ENCODE peak calls at places on chromosomes 6 and 20, in six cellular contexts. V, L, X, U, F and N are unnamed samples. For H3K36me3, the result is how much of the 10 kb centered on the place peaks cover.

GRCh38 chr6:145924600-145924999 is 39.6 kb downstream of the SHPRH start:
- DNase-seq in V (no peak), L (no peak), X (no peak), U (no peak), F (no peak), N (no peak)

GRCh38 chr6:14121936-14122344 is 4.4 kb downstream of the CD83 start:
- DNase-seq in V (no peak), L (no peak), X (no peak), U (no peak), F (no peak), N (no peak)

GRCh38 chr20:43767686-43768474 is 41.1 kb upstream of the GTSF1L start:
- DNase-seq in V (peak), L (no peak), X (no peak), U (no peak), F (no peak), N (no peak)

GRCh38 chr6:6694825-6695710 is 106.5 kb downstream of the LY86 start:
- DNase-seq in V (no peak), L (no peak), X (no peak), U (peak), F (no peak), N (no peak)

GRCh38 chr20:32467506-32468312 is 109.6 kb downstream of the ASXL1 start:
- DNase-seq in V (no peak), L (no peak), X (no peak), U (no peak), F (no peak), N (no peak)

GRCh38 chr6:20554326-20554725 is 20.1 kb downstream of the CDKAL1 start:
- DNase-seq in V (no peak), L (no peak), X (no peak), U (no peak), F (no peak), N (no peak)

GRCh38 chr6:127404594-127405178 is 54.5 kb downstream of the KIAA0408 start:
- DNase-seq in V (no peak), L (no peak), X (no peak), U (no peak), F (no peak), N (no peak)

GRCh38 chr20:50144362-50144761 is 9.2 kb downstream of the PEDS1 start:
- DNase-seq in V (peak), L (peak), X (no peak), U (no peak), F (peak), N (peak)

GRCh38 chr20:32344835-32345506 is 13.2 kb upstream of the ASXL1 start:
- DNase-seq in V (no peak), L (peak), X (no peak), U (peak), F (no peak), N (no peak)

GRCh38 chr6:43703512-43704429 is 16.2 kb upstream of the MRPS18A start:
- DNase-seq in V (no peak), L (no peak), X (no peak), U (no peak), F (no peak), N (no peak)

GRCh38 chr6:43705996-43706395 is 18.4 kb upstream of the MRPS18A start:
- DNase-seq in V (peak), L (no peak), X (no peak), U (no peak), F (no peak), N (no peak)

GRCh38 chr6:43702147-43702521 is 14.5 kb upstream of the MRPS18A start:
- DNase-seq in V (no peak), L (no peak), X (no peak), U (no peak), F (no peak), N (no peak)

GRCh38 chr6:43699564-43700186 is 12.1 kb upstream of the MRPS18A start:
- DNase-seq in V (peak), L (peak), X (no peak), U (no peak), F (peak), N (no peak)

GRCh38 chr6:43702522-43703440 is 15.2 kb upstream of the MRPS18A start:
- DNase-seq in V (peak), L (peak), X (peak), U (peak), F (peak), N (peak)
- H3K18ac ChIP-seq in V (peak), L (peak), X (peak), U (peak), F (peak), N (no peak)

GRCh38 chr20:44901972-44902371 is 7.9 kb upstream of the PABPC1L start:
- DNase-seq in V (peak), L (peak), X (no peak), U (no peak), F (peak), N (no peak)
- H3K36me3 ChIP-seq in V (under half), L (under half), X (half or more), U (under half), F (under half), N (under half)

GRCh38 chr20:1327241-1327653 is 1.7 kb downstream of the SDCBP2 start:
- DNase-seq in V (peak), L (no peak), X (no peak), U (peak), F (peak), N (no peak)

GRCh38 chr20:1326031-1326930 is 2.7 kb downstream of the SDCBP2 start:
- DNase-seq in V (peak), L (no peak), X (no peak), U (no peak), F (peak), N (no peak)

GRCh38 chr20:1323830-1324597 is 4.9 kb downstream of the SDCBP2 start:
- DNase-seq in V (no peak), L (no peak), X (no peak), U (peak), F (peak), N (no peak)

GRCh38 chr20:1324598-1325172 is 4.3 kb downstream of the SDCBP2 start:
- DNase-seq in V (peak), L (no peak), X (no peak), U (peak), F (peak), N (peak)

GRCh38 chr20:1325173-1326030 is 3.5 kb downstream of the SDCBP2 start:
- DNase-seq in V (peak), L (peak), X (peak), U (peak), F (peak), N (peak)
- H3K18ac ChIP-seq in V (peak), L (peak), X (peak), U (peak), F (peak), N (peak)

DNA sequence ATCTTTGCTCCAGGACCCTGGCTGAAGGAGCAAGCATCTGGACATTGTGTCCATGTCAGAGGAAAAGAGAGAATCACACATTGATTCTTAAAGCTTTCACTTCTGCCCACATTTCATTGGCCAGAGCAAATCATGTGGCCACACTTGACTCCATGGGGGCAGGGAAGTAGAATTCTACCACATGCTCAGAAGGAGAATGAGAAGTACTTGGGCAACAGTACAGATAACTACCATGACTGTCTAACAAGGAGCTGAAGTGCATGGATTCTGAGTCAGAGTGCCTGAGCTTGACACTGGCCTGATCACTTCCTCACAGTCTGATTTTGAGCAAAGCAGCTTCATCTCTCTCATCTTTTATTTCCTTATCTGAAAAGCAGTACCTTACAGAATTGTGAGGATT is 38.6 kb downstream of the GHRH start:
- DNase-seq in V (peak), L (peak), X (no peak), U (no peak), F (peak), N (peak)
- H3K36me3 ChIP-seq in V (under half), L (under half), X (half or more), U (half or more), F (under half), N (half or more)

GRCh38 chr6:26158581-26159416 is 71.6 kb downstream of the HFE start:
- DNase-seq in V (peak), L (peak), X (no peak), U (no peak), F (peak), N (peak)

GRCh38 chr6:26157150-26157837 is 70.1 kb downstream of the HFE start:
- DNase-seq in V (peak), L (peak), X (peak), U (peak), F (peak), N (peak)

GRCh38 chr6:26161322-26161721 is 74.1 kb downstream of the HFE start:
- DNase-seq in V (no peak), L (no peak), X (no peak), U (no peak), F (no peak), N (peak)

GRCh38 chr6:26157838-26158580 is 70.8 kb downstream of the HFE start:
- DNase-seq in V (peak), L (peak), X (peak), U (peak), F (peak), N (peak)

GRCh38 chr6:26159417-26160273 is 72.4 kb downstream of the HFE start:
- DNase-seq in V (no peak), L (peak), X (no peak), U (no peak), F (peak), N (peak)
- H3K18ac ChIP-seq in V (peak), L (no peak), X (no peak), U (no peak), F (peak), N (no peak)

GRCh38 chr20:5989539-5989938 is 39.1 kb downstream of the MCM8 start:
- DNase-seq in V (no peak), L (peak), X (no peak), U (no peak), F (no peak), N (no peak)
- H3K36me3 ChIP-seq in V (under half), L (under half), X (half or more), U (under half), F (under half), N (under half)

DNA sequence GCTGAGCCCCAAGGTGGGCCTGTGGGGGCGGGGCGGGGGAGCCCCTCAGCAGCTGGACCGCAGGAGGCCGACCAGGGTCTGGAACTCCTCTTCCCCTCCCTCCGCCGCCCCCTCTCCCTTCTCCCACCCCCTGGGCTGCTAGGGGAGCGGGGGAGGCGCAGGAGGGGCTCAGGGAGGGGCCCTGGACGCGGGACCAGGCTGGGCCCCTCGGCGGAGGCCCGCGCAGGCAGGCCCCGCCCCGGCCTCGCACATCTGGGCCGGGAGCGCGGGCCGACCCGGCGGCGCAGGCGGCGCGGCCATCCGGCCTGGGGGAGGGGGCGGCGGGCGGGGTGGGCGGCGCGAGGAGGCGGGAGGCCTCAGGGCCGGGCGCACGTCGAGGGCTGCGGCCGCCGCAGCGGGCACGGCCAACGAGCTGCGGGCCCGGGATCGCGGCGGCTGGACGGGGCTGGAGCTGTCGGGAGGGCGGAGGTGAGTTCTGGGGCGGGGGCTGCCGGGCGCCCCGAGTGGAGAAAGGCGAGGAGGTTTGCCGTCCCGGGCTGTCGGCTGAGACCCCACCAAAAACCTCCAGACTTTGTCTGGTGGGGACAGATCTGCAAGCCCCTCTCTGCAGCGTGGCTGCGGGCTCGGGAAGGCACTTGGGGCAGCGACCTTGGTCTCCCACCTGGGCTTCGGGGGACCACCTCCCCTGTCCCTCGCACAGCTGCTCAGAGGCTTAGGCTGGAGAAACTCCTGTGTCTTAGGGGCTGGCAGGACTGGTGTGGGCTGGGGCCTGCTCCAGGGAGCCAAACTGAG is at the start of gene HSPA12B:
- DNase-seq in V (no peak), L (peak), X (no peak), U (peak), F (no peak), N (no peak)
- H3K18ac ChIP-seq in V (no peak), L (peak), X (peak), U (peak), F (no peak), N (no peak)

GRCh38 chr6:81241126-81241525 is 511.4 kb downstream of the TENT5A start:
- DNase-seq in V (peak), L (no peak), X (no peak), U (no peak), F (peak), N (no peak)
- H3K36me3 ChIP-seq in V (under half), L (under half), X (under half), U (under half), F (under half), N (under half)

DNA sequence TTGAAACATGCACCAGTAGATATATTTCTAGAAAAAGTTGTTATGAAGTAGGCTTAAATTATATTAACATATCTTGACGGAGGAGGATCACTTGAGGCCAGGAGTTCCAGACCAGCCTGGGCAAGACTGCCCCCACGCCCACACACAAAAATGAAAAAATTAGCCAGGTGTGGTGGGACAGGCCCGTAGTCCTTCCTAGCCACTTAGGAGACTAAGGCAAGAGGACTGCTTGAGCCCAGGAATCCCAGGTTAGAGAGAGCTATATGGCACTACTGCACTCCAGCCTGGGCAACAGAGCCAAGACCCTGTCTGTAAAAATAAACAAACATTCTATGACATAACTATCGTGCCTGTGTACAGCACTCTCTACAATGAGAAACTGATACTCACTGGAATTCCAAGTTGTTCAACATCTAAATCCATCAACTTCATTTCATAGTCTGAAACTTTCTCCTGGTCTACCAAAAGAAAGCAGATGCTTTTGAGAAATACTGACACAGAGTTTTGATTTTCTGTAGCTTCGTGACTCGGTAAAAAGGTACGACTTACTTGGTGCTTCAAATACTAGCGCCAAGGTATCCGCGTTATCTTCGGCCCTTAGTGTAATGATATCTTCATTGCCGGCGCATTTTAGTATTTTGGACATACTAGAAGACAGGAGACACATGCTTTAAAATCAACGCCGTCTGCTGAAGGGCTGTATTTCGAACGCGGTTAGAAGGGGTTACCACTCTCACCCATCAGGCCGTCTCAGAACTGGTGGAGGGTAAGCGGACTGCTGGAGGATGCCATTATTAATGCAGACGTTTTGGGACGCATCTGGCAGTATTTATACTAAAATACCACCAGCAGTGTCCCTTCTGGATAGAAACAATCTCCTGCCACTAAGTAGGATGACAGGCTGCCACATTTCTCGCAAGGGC is 1.3 kb downstream of the PCNA start:
- DNase-seq in V (no peak), L (no peak), X (no peak), U (no peak), F (peak), N (no peak)
- H3K18ac ChIP-seq in V (no peak), L (peak), X (peak), U (peak), F (no peak), N (peak)

GRCh38 chr6:44109212-44109611 is 18.0 kb downstream of the MRPL14 start:
- DNase-seq in V (no peak), L (no peak), X (no peak), U (no peak), F (no peak), N (no peak)

GRCh38 chr6:44111434-44112417 is 15.5 kb downstream of the MRPL14 start:
- DNase-seq in V (no peak), L (no peak), X (no peak), U (no peak), F (no peak), N (no peak)

GRCh38 chr6:44110005-44110681 is 17.1 kb downstream of the MRPL14 start:
- DNase-seq in V (no peak), L (no peak), X (no peak), U (no peak), F (no peak), N (no peak)

GRCh38 chr6:44113396-44113795 is 13.9 kb downstream of the MRPL14 start:
- DNase-seq in V (no peak), L (peak), X (no peak), U (no peak), F (no peak), N (no peak)

DNA sequence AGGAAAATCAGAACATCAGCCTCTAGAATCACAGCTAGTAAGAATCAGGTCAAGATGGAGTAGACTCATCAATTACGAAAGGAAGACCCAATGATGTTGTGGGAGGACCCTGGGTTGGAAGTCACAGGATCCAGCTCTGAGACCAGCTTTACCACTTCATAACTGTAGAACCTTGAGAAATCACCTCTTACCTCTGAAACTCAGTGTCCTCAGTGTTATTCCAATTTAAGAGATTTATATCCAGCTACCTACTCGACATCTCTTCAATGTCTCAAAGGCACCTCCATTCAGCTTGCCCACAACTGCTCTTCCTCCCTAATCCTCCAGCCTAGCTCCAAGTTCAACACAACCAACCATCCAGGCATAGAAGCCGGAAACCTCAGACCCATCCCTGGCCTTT is 16.3 kb downstream of the MRPL14 start:
- DNase-seq in V (no peak), L (no peak), X (no peak), U (no peak), F (no peak), N (no peak)
- H3K36me3 ChIP-seq in V (under half), L (under half), X (half or more), U (under half), F (under half), N (half or more)